ENCODE peak calls at places on chromosomes 3 and 15, in eight cellular contexts. C is PC-3, S is H1, T is neural progenitor cell, Y is hepatocyte, D is PC-9, Q is fibroblast of lung, N is endothelial cell of umbilical vein. F is an unnamed sample.
A peak's percentile ranks its signal among the peaks of the same experiment; 100 is the strongest.

GRCh38 chr15:74957301-74958035 is 896 bp upstream of the RPP25 start:
- DNase-seq in C (no peak), S (peak; percentile 71), T (peak; percentile 49), Y (no peak), D (no peak), Q (no peak), N (no peak), F (peak; percentile 63)

GRCh38 chr15:38662398-38662797 is 97.8 kb upstream of the RASGRP1 start:
- DNase-seq in C (no peak), S (no peak), T (no peak), Y (no peak), D (no peak), Q (no peak), N (no peak), F (no peak)

GRCh38 chr3:125148836-125149235 is 63.7 kb downstream of the SLC12A8 start:
- DNase-seq in C (no peak), S (no peak), T (no peak), Y (no peak), D (no peak), Q (peak; percentile 59), N (no peak), F (no peak)

GRCh38 chr15:52808441-52808840 is 18.3 kb upstream of the ONECUT1 start:
- DNase-seq in C (no peak), S (no peak), T (no peak), Y (no peak), D (no peak), Q (no peak), N (no peak), F (no peak)

GRCh38 chr3:174547801-174548200 is 311.3 kb upstream of the NAALADL2 start:
- DNase-seq in C (no peak), S (no peak), T (no peak), Y (no peak), D (no peak), Q (peak; percentile 60), N (no peak), F (no peak)

GRCh38 chr3:128607710-128608048 is 42.9 kb downstream of the RPN1 start:
- DNase-seq in C (no peak), S (peak; percentile 54), T (no peak), Y (no peak), D (no peak), Q (no peak), N (no peak), F (no peak)

GRCh38 chr15:33430564-33430963 is 119.8 kb downstream of the RYR3 start:
- DNase-seq in C (no peak), S (no peak), T (no peak), Y (no peak), D (no peak), Q (no peak), N (no peak), F (no peak)

GRCh38 chr15:52295421-52295991 is at the start of gene MYO5C:
- DNase-seq in C (peak; percentile 88), S (peak; percentile 94), T (peak; percentile 87), Y (peak; percentile 85), D (peak; percentile 69), Q (no peak), N (peak; percentile 95), F (no peak)

GRCh38 chr3:126417461-126418255 is 22.9 kb downstream of the CFAP100 start:
- DNase-seq in C (no peak), S (peak; percentile 41), T (no peak), Y (no peak), D (no peak), Q (no peak), N (no peak), F (no peak)

GRCh38 chr3:140736863-140737460 is 59.1 kb downstream of the TRIM42 start:
- DNase-seq in C (peak; percentile 43), S (peak; percentile 71), T (peak; percentile 69), Y (peak; percentile 70), D (no peak), Q (peak; percentile 25), N (peak; percentile 34), F (peak; percentile 76)

GRCh38 chr15:79812536-79812935 is 84.3 kb downstream of the MTHFS start:
- DNase-seq in C (no peak), S (no peak), T (no peak), Y (no peak), D (no peak), Q (no peak), N (no peak), F (no peak)

GRCh38 chr15:48205981-48206380 is at the start of gene SLC12A1:
- DNase-seq in C (no peak), S (no peak), T (no peak), Y (no peak), D (no peak), Q (no peak), N (no peak), F (no peak)

GRCh38 chr3:52090131-52090548 is 33.8 kb upstream of the DUSP7 start:
- DNase-seq in C (peak; percentile 68), S (no peak), T (no peak), Y (peak; percentile 71), D (no peak), Q (peak; percentile 83), N (peak; percentile 79), F (peak; percentile 35)

DNA sequence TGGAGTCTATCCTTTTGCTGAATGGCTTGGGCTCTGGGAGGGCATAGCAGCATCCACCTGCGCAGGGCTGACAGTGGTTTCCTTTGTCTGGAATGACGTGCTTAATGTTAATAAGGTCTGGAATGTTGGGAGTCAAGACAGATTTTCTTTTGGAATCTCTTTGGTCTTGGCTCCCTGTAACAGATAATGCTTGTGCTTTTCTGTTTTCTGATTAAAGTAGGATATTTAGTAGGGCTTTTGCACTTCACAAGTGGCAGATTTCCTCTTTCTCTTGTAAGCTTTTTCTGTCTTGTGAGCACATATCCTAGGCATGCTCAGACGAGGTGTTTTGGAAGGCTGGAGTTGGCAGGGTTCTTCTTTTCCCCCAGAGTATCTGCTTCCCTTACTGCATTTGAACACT is 189.6 kb downstream of the GHSR start:
- DNase-seq in C (no peak), S (no peak), T (peak; percentile 61), Y (no peak), D (no peak), Q (no peak), N (no peak), F (no peak)
- TF ChIP-seq CTCF in C (no peak), S (no peak), T (no peak), Y (no peak), D (no peak), Q (no peak), N (no peak), F (no peak)

DNA sequence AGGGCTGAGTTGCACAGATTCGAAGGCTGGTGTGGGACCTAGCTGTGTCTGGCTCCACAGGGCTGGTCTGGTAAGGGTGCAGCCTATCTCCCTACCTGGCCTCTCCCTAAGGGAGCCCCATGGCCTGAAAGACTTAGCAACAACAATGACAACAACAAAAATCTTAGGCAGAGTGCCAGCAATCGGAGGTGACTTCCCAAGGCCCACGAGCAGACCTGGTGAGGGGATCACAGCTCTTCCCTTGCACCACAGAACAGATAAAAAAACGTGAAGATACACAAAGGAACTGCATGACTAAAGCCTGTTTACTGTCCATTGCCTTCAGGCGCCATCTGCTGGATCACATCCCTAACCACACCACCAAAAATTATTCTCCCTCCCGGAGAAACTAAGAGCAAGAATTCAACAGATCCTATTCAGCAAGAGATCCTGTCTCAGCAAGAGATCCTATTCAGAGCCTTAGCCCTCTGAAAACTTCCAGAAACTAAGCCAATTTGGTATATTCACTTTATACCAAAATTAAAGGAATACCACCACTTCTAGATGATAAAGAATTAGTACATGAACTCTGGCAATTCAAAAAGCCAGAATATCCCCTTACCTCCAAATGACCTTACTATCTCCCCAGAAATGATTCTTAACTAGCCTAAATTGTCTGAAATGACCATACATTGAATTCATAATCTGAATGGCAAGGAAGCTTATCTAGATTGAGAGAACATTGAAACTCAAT is 24.1 kb upstream of the OR5K4 start:
- DNase-seq in C (peak; percentile 73), S (peak; percentile 71), T (peak; percentile 78), Y (peak; percentile 71), D (peak; percentile 44), Q (peak; percentile 50), N (peak; percentile 46), F (peak; percentile 62)
- H3K27me3 ChIP-seq in C (peaks cover 42% of the 10 kb centered on the region), S (no peaks in the 10 kb centered on the region), T (no peaks in the 10 kb centered on the region), Y (peaks cover 19% of the 10 kb centered on the region), D (no peaks in the 10 kb centered on the region), Q (no peaks in the 10 kb centered on the region), N (peaks cover 8% of the 10 kb centered on the region), F (peaks cover 41% of the 10 kb centered on the region)

GRCh38 chr3:158098834-158099424 is 7.3 kb downstream of the SHOX2 start:
- DNase-seq in C (no peak), S (no peak), T (peak; percentile 29), Y (no peak), D (no peak), Q (no peak), N (no peak), F (no peak)

GRCh38 chr3:158100681-158101080 is 5.5 kb downstream of the SHOX2 start:
- DNase-seq in C (no peak), S (no peak), T (peak; percentile 38), Y (no peak), D (no peak), Q (no peak), N (no peak), F (no peak)

GRCh38 chr3:158095302-158095997 is 10.8 kb downstream of the SHOX2 start:
- DNase-seq in C (no peak), S (peak; percentile 66), T (peak; percentile 50), Y (no peak), D (no peak), Q (no peak), N (peak; percentile 30), F (no peak)

GRCh38 chr3:158097141-158097540 is 9.1 kb downstream of the SHOX2 start:
- DNase-seq in C (no peak), S (no peak), T (no peak), Y (no peak), D (no peak), Q (no peak), N (no peak), F (no peak)

DNA sequence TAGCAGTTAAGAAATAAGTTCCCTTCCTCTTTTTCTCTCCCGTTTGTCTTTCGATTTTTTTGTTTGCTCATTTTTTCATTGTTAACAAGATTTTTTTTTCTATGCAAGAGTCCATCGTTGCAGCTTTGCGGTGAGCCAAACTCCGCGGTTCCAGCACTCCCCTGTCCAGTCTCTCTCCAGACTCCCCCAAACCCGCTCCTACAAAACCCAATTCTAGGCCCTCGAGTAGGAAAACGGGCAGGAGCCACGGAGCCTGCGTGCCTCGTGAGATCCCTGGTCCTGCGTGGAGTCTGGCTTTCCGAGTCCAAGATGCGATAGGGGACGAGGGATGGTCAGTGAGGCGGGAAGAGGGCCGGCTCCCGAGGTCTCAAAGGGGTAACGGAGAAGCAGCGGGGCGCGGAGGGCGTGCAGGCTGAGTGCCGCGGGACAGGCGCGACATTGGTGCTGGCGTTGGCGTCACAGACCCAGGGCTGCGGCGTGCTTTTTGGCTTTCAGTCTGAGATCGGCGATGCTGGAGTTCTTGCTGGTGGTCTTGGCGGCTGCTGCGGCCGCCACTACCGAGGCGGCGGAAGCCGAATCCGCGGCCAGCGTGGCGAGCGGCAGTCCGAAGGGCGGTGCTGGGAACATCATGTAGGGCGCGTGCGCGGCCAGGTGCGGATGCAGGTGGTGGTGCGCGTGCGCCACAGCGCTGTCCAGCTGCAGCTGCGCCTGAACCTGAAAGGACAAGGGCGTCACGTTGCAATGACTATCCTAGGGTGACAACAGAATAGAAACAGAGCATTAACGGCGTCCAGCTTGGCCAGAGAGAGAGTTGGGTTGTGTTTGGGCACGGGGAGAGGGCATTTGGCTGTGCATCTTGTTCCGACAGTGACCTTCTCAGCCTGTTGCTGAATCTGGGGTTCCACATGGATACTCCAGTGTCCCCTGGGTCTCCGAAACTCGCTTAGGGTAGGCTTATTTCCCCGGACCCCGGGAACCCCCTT is 8.4 kb downstream of the SHOX2 start:
- DNase-seq in C (peak; percentile 83), S (peak; percentile 91), T (peak; percentile 96), Y (peak; percentile 93), D (peak; percentile 81), Q (no peak), N (peak; percentile 52), F (peak; percentile 63)
- TF ChIP-seq EZH2 in C (no peak), S (peak; percentile 80), T (peak; percentile 90), Y (peak; percentile 94), D (no peak), Q (peak; percentile 93), N (peak; percentile 93), F (no peak)

GRCh38 chr15:29998017-29998416 is 84.7 kb upstream of the GOLGA8J start:
- DNase-seq in C (no peak), S (no peak), T (no peak), Y (no peak), D (no peak), Q (no peak), N (no peak), F (no peak)
- TF ChIP-seq CTCF in C (no peak), S (no peak), T (no peak), Y (no peak), D (no peak), Q (no peak), N (no peak), F (no peak)

F was measured in A673.